ENCODE peak calls at places on chromosomes 13 and 19, in four cellular contexts. A is esophagus muscularis mucosa, H is mammary epithelial cell, C is PC-9. B is an unnamed sample. For H3K4me1, the result is how much of the 10 kb centered on the place peaks cover.

GRCh38 chr13:85186646-85187045 is 612.6 kb downstream of the SLITRK6 start:
- DNase-seq in H (no peak), A (no peak), C (no peak), B (no peak)

GRCh38 chr13:65615506-65615905 is 1614.6 kb downstream of the PCDH9 start:
- DNase-seq in A (no peak), C (no peak), H (no peak), B (no peak)

GRCh38 chr13:67084066-67084465 is 146.1 kb downstream of the PCDH9 start:
- DNase-seq in A (no peak), C (no peak), H (no peak), B (no peak)

GRCh38 chr19:17328517-17329060 is 6.1 kb downstream of the ANO8 start:
- DNase-seq in C (no peak), A (no peak), H (no peak), B (no peak)

GRCh38 chr13:86569119-86569518 is 769.9 kb upstream of the SLITRK6 start:
- DNase-seq in H (no peak), A (no peak), C (no peak), B (no peak)

GRCh38 chr13:26628706-26629105 is 71.2 kb downstream of the WASF3 start:
- DNase-seq in C (no peak), A (no peak), H (peak), B (peak)

GRCh38 chr19:7849631-7850428 is 19.8 kb downstream of the EVI5L start:
- DNase-seq in H (no peak), A (no peak), C (peak), B (no peak)

GRCh38 chr13:38213307-38213706 is 136.3 kb upstream of the UFM1 start:
- DNase-seq in C (no peak), H (peak), A (no peak), B (peak)

GRCh38 chr19:12139885-12140544 is at the start of gene ZNF20:
- DNase-seq in H (peak), A (peak), C (peak), B (peak)

GRCh38 chr13:112943309-112944125 is 25.5 kb upstream of the MCF2L start:
- DNase-seq in C (peak), H (peak), A (no peak), B (no peak)

GRCh38 chr19:1018393-1018792 is 2.5 kb downstream of the TMEM259 start:
- DNase-seq in H (no peak), A (no peak), C (no peak), B (no peak)
- H3K4me1 ChIP-seq in H (under half), A (half or more), C (under half), B (under half)

GRCh38 chr13:49418206-49418605 is 25.7 kb downstream of the CAB39L start:
- DNase-seq in A (no peak), H (no peak), C (no peak), B (no peak)
- H3K4me1 ChIP-seq in A (under half), H (under half), C (under half), B (under half)

GRCh38 chr13:97240789-97241734 is 18.9 kb downstream of the MBNL2 start:
- DNase-seq in C (no peak), A (no peak), H (no peak), B (no peak)

GRCh38 chr13:97241761-97242160 is 19.6 kb downstream of the MBNL2 start:
- DNase-seq in A (no peak), H (no peak), C (no peak), B (no peak)

GRCh38 chr13:97238883-97239282 is 16.8 kb downstream of the MBNL2 start:
- DNase-seq in C (no peak), A (no peak), H (no peak), B (no peak)

GRCh38 chr13:97239306-97239705 is 17.2 kb downstream of the MBNL2 start:
- DNase-seq in C (no peak), A (no peak), H (no peak), B (no peak)

GRCh38 chr13:97239943-97240788 is 18.0 kb downstream of the MBNL2 start:
- DNase-seq in C (no peak), H (no peak), A (no peak), B (no peak)
- H3K4me1 ChIP-seq in C (under half), H (under half), A (half or more), B (under half)

GRCh38 chr13:73929287-73929932 is 204.8 kb downstream of the KLF12 start:
- DNase-seq in H (no peak), A (no peak), C (no peak), B (no peak)
- H3K4me1 ChIP-seq in H (under half), A (under half), C (under half), B (under half)

GRCh38 chr19:56113071-56113632 is 7.9 kb downstream of the ZNF787 start:
- DNase-seq in H (no peak), C (no peak), A (no peak), B (no peak)

GRCh38 chr19:56110515-56111448 is 10.3 kb downstream of the ZNF787 start:
- DNase-seq in C (peak), A (no peak), H (no peak), B (no peak)

GRCh38 chr19:56112313-56112709 is 8.8 kb downstream of the ZNF787 start:
- DNase-seq in H (no peak), A (no peak), C (no peak), B (no peak)

GRCh38 chr19:56114051-56114694 is 6.9 kb downstream of the ZNF787 start:
- DNase-seq in A (no peak), C (no peak), H (no peak), B (no peak)

GRCh38 chr19:56111601-56112312 is 9.3 kb downstream of the ZNF787 start:
- DNase-seq in A (no peak), H (no peak), C (peak), B (no peak)
- H3K4me1 ChIP-seq in A (half or more), H (under half), C (under half), B (under half)

DNA sequence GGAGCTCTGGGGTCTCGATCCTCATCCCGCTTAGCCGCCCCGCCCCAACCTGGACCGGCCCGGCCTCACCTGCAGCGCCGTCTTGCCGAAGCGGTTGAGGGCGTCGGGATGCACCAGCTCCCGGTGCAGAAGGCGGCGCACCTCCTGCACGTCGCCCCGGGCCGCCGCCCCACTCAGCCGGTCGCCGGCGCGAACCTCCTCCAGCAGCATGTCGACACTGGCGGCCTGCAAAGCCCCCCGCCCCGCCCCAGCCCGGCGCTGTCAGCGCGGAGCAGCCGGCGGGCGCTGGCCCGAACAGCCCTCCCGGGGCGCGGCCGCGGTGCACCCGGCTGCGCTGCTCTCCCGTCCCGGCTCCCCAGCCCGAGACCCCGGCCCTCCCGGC is 344 bp downstream of the CDKN2D start:
- DNase-seq in H (peak), C (no peak), A (no peak), B (peak)
- H3K4me1 ChIP-seq in H (under half), C (under half), A (under half), B (under half)

GRCh38 chr13:74931698-74932433 is 550.1 kb downstream of the TBC1D4 start:
- DNase-seq in C (no peak), A (no peak), H (no peak), B (no peak)
- H3K4me1 ChIP-seq in C (under half), A (under half), H (under half), B (under half)

GRCh38 chr13:46181799-46182490 is at the start of gene LCP1:
- DNase-seq in A (no peak), H (peak), C (peak), B (no peak)

GRCh38 chr13:46179576-46180368 is 2.2 kb downstream of the LCP1 start:
- DNase-seq in H (no peak), C (no peak), A (no peak), B (no peak)

GRCh38 chr13:46178821-46179220 is 3.2 kb downstream of the LCP1 start:
- DNase-seq in A (no peak), C (no peak), H (no peak), B (no peak)

GRCh38 chr13:46182491-46182877 is 507 bp upstream of the LCP1 start:
- DNase-seq in C (peak), H (no peak), A (no peak), B (no peak)

GRCh38 chr13:46180393-46180792 is 1.6 kb downstream of the LCP1 start:
- DNase-seq in C (no peak), H (no peak), A (no peak), B (no peak)
- H3K4me1 ChIP-seq in C (under half), H (under half), A (under half), B (under half)

GRCh38 chr19:44725684-44726083 is 22.8 kb upstream of the BCL3 start:
- DNase-seq in A (no peak), H (no peak), C (no peak), B (no peak)
- H3K4me1 ChIP-seq in A (under half), H (under half), C (half or more), B (under half)

B was measured in foreskin keratinocyte.